ENCODE peak calls at places on chromosomes 2 and 18, in nine cellular contexts. One of them, this sample, is unnamed.

GRCh38 chr18:58176915-58177717 is 133.1 kb downstream of the NEDD4L start:
- DNase-seq in astrocyte: peak
- DNase-seq in tibial artery: no peak
- DNase-seq in cardiac muscle cell: no peak
- DNase-seq in heart right ventricle: no peak
- DNase-seq in CD8-positive, alpha-beta T cell: no peak
- DNase-seq in RWPE1: peak
- DNase-seq in neural progenitor cell: peak
- DNase-seq in A549: no peak
- DNase-seq in this sample: no peak

GRCh38 chr2:1742680-1743395 is 1.5 kb downstream of the PXDN start:
- DNase-seq in astrocyte: peak
- DNase-seq in tibial artery: peak
- DNase-seq in cardiac muscle cell: peak
- DNase-seq in heart right ventricle: peak
- DNase-seq in CD8-positive, alpha-beta T cell: no peak
- DNase-seq in RWPE1: peak
- DNase-seq in neural progenitor cell: peak
- DNase-seq in A549: peak
- DNase-seq in this sample: peak

GRCh38 chr2:161379740-161380139 is 36.4 kb upstream of the TBR1 start:
- DNase-seq in astrocyte: no peak
- DNase-seq in tibial artery: no peak
- DNase-seq in cardiac muscle cell: peak
- DNase-seq in heart right ventricle: peak
- DNase-seq in CD8-positive, alpha-beta T cell: no peak
- DNase-seq in RWPE1: no peak
- DNase-seq in neural progenitor cell: no peak
- DNase-seq in A549: no peak
- DNase-seq in this sample: no peak

GRCh38 chr2:120352701-120353590 is 7.0 kb downstream of the INHBB start:
- DNase-seq in astrocyte: no peak
- DNase-seq in tibial artery: no peak
- DNase-seq in cardiac muscle cell: no peak
- DNase-seq in heart right ventricle: no peak
- DNase-seq in CD8-positive, alpha-beta T cell: no peak
- DNase-seq in RWPE1: no peak
- DNase-seq in neural progenitor cell: no peak
- DNase-seq in A549: no peak
- DNase-seq in this sample: no peak

GRCh38 chr2:103615706-103616105 is 853.9 kb downstream of the TMEM182 start:
- DNase-seq in astrocyte: no peak
- DNase-seq in tibial artery: no peak
- DNase-seq in cardiac muscle cell: no peak
- DNase-seq in heart right ventricle: no peak
- DNase-seq in CD8-positive, alpha-beta T cell: no peak
- DNase-seq in RWPE1: no peak
- DNase-seq in neural progenitor cell: no peak
- DNase-seq in A549: no peak
- DNase-seq in this sample: no peak

GRCh38 chr18:35091841-35092240 is 50.6 kb downstream of the MAPRE2 start:
- DNase-seq in astrocyte: no peak
- DNase-seq in tibial artery: no peak
- DNase-seq in cardiac muscle cell: no peak
- DNase-seq in heart right ventricle: no peak
- DNase-seq in CD8-positive, alpha-beta T cell: no peak
- DNase-seq in RWPE1: no peak
- DNase-seq in neural progenitor cell: no peak
- DNase-seq in A549: no peak
- DNase-seq in this sample: no peak

GRCh38 chr2:102197389-102198137 is 10.7 kb downstream of the IL1RL2 start:
- DNase-seq in astrocyte: no peak
- DNase-seq in tibial artery: no peak
- DNase-seq in cardiac muscle cell: no peak
- DNase-seq in heart right ventricle: no peak
- DNase-seq in CD8-positive, alpha-beta T cell: no peak
- DNase-seq in RWPE1: no peak
- DNase-seq in neural progenitor cell: no peak
- DNase-seq in A549: no peak
- DNase-seq in this sample: no peak

GRCh38 chr2:202361133-202361532 is 15.0 kb upstream of the BMPR2 start:
- DNase-seq in astrocyte: no peak
- DNase-seq in tibial artery: no peak
- DNase-seq in cardiac muscle cell: no peak
- DNase-seq in heart right ventricle: no peak
- DNase-seq in CD8-positive, alpha-beta T cell: no peak
- DNase-seq in RWPE1: no peak
- DNase-seq in neural progenitor cell: no peak
- DNase-seq in A549: no peak
- DNase-seq in this sample: no peak

GRCh38 chr2:137049518-137049917 is 284.2 kb downstream of the THSD7B start:
- DNase-seq in astrocyte: no peak
- DNase-seq in tibial artery: no peak
- DNase-seq in cardiac muscle cell: no peak
- DNase-seq in heart right ventricle: no peak
- DNase-seq in CD8-positive, alpha-beta T cell: no peak
- DNase-seq in RWPE1: no peak
- DNase-seq in neural progenitor cell: no peak
- DNase-seq in A549: no peak
- DNase-seq in this sample: no peak

GRCh38 chr18:2981212-2981728 is 31.7 kb downstream of the LPIN2 start:
- DNase-seq in astrocyte: peak
- DNase-seq in tibial artery: no peak
- DNase-seq in cardiac muscle cell: no peak
- DNase-seq in heart right ventricle: no peak
- DNase-seq in CD8-positive, alpha-beta T cell: no peak
- DNase-seq in RWPE1: peak
- DNase-seq in neural progenitor cell: no peak
- DNase-seq in A549: peak
- DNase-seq in this sample: no peak
- H3K27ac ChIP-seq in astrocyte: peak
- H3K27ac ChIP-seq in tibial artery: peak
- H3K27ac ChIP-seq in cardiac muscle cell: no peak
- H3K27ac ChIP-seq in heart right ventricle: peak
- H3K27ac ChIP-seq in CD8-positive, alpha-beta T cell: peak
- H3K27ac ChIP-seq in RWPE1: no peak
- H3K27ac ChIP-seq in neural progenitor cell: no peak
- H3K27ac ChIP-seq in A549: peak
- H3K27ac ChIP-seq in this sample: no peak

GRCh38 chr2:116696223-116696622 is 1118.3 kb upstream of the DDX18 start:
- DNase-seq in astrocyte: no peak
- DNase-seq in tibial artery: no peak
- DNase-seq in cardiac muscle cell: no peak
- DNase-seq in heart right ventricle: no peak
- DNase-seq in CD8-positive, alpha-beta T cell: no peak
- DNase-seq in RWPE1: no peak
- DNase-seq in neural progenitor cell: peak
- DNase-seq in A549: no peak
- DNase-seq in this sample: no peak

GRCh38 chr2:116692988-116693387 is 1121.5 kb upstream of the DDX18 start:
- DNase-seq in astrocyte: no peak
- DNase-seq in tibial artery: no peak
- DNase-seq in cardiac muscle cell: no peak
- DNase-seq in heart right ventricle: no peak
- DNase-seq in CD8-positive, alpha-beta T cell: no peak
- DNase-seq in RWPE1: no peak
- DNase-seq in neural progenitor cell: no peak
- DNase-seq in A549: no peak
- DNase-seq in this sample: no peak

GRCh38 chr2:116696903-116697302 is 1117.6 kb upstream of the DDX18 start:
- DNase-seq in astrocyte: no peak
- DNase-seq in tibial artery: no peak
- DNase-seq in cardiac muscle cell: no peak
- DNase-seq in heart right ventricle: no peak
- DNase-seq in CD8-positive, alpha-beta T cell: no peak
- DNase-seq in RWPE1: no peak
- DNase-seq in neural progenitor cell: no peak
- DNase-seq in A549: no peak
- DNase-seq in this sample: no peak
- H3K27ac ChIP-seq in astrocyte: no peak
- H3K27ac ChIP-seq in tibial artery: no peak
- H3K27ac ChIP-seq in cardiac muscle cell: no peak
- H3K27ac ChIP-seq in heart right ventricle: no peak
- H3K27ac ChIP-seq in CD8-positive, alpha-beta T cell: no peak
- H3K27ac ChIP-seq in RWPE1: no peak
- H3K27ac ChIP-seq in neural progenitor cell: no peak
- H3K27ac ChIP-seq in A549: no peak
- H3K27ac ChIP-seq in this sample: no peak

GRCh38 chr2:17753803-17754663 is at the start of the genes GEN1 and SMC6:
- DNase-seq in astrocyte: peak
- DNase-seq in tibial artery: peak
- DNase-seq in cardiac muscle cell: peak
- DNase-seq in heart right ventricle: peak
- DNase-seq in CD8-positive, alpha-beta T cell: peak
- DNase-seq in RWPE1: peak
- DNase-seq in neural progenitor cell: peak
- DNase-seq in A549: peak
- DNase-seq in this sample: peak
- H3K27ac ChIP-seq in astrocyte: peak
- H3K27ac ChIP-seq in tibial artery: peak
- H3K27ac ChIP-seq in cardiac muscle cell: peak
- H3K27ac ChIP-seq in heart right ventricle: peak
- H3K27ac ChIP-seq in CD8-positive, alpha-beta T cell: peak
- H3K27ac ChIP-seq in RWPE1: peak
- H3K27ac ChIP-seq in neural progenitor cell: peak
- H3K27ac ChIP-seq in A549: peak
- H3K27ac ChIP-seq in this sample: peak

DNA sequence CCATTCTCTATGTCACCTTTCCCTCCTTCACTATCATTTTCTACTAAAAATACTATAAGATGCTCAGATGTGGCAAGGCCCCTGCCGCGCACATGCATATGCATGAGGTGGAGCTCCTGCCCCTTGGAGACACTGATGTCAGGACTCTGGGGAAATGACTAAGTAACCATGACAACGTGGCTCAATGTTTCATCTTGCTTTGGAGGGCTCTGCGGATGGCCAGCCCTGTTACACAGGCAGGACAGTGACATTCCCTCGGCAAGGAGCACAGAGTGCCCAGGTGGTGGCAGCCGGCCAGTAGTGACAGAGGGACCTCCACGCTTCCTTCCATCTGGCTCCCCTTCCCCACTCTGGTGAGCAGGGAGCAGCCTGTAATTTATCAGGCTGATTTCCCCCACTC is 364.1 kb downstream of the SS18 start:
- DNase-seq in astrocyte: peak
- DNase-seq in tibial artery: no peak
- DNase-seq in cardiac muscle cell: no peak
- DNase-seq in heart right ventricle: no peak
- DNase-seq in CD8-positive, alpha-beta T cell: no peak
- DNase-seq in RWPE1: no peak
- DNase-seq in neural progenitor cell: no peak
- DNase-seq in A549: no peak
- DNase-seq in this sample: no peak
- H3K27ac ChIP-seq in astrocyte: peak
- H3K27ac ChIP-seq in tibial artery: no peak
- H3K27ac ChIP-seq in cardiac muscle cell: no peak
- H3K27ac ChIP-seq in heart right ventricle: no peak
- H3K27ac ChIP-seq in CD8-positive, alpha-beta T cell: no peak
- H3K27ac ChIP-seq in RWPE1: no peak
- H3K27ac ChIP-seq in neural progenitor cell: no peak
- H3K27ac ChIP-seq in A549: no peak
- H3K27ac ChIP-seq in this sample: no peak

DNA sequence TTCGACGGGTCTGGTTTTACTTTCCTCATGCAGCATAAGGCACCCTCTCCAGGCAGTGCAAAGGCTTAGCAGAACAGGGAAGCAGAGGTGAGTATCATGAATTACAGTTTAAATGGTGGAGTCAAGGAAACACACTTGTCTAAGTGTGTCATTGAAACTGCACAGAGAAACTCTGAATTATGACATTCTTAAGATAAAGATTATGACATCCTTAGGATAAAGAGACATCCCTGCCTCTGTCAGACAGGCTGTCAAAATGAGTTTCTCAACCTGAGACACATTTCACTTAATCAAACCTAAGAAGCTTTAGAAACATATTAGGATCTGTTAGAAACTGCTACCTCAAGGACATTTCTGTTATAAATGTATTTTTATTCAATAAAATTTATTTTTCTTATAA is 113.2 kb downstream of the DHRS9 start:
- DNase-seq in astrocyte: no peak
- DNase-seq in tibial artery: no peak
- DNase-seq in cardiac muscle cell: no peak
- DNase-seq in heart right ventricle: no peak
- DNase-seq in CD8-positive, alpha-beta T cell: no peak
- DNase-seq in RWPE1: no peak
- DNase-seq in neural progenitor cell: no peak
- DNase-seq in A549: no peak
- DNase-seq in this sample: no peak
- H3K27ac ChIP-seq in astrocyte: no peak
- H3K27ac ChIP-seq in tibial artery: no peak
- H3K27ac ChIP-seq in cardiac muscle cell: no peak
- H3K27ac ChIP-seq in heart right ventricle: no peak
- H3K27ac ChIP-seq in CD8-positive, alpha-beta T cell: no peak
- H3K27ac ChIP-seq in RWPE1: no peak
- H3K27ac ChIP-seq in neural progenitor cell: peak
- H3K27ac ChIP-seq in A549: no peak
- H3K27ac ChIP-seq in this sample: no peak

DNA sequence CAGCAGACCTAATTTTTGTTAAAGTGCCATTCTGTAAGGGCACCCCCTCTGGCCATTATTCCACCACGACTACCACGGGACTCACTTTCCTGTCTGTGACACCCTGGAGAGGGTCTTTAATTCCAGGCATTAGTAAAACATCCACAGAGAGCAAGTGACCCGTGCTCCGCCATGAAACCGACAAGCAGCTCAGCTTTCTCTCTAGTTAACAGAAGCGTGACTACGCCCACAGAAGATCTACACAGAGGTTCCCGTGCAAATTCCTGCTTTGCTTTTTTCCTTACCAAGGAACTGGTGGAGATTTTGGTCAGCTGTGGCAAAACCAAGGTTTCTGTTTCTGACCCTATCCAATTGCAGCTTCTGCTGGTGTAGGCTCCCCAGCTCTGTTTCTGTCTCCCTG is 4.4 kb downstream of the SIGLEC15 start:
- DNase-seq in astrocyte: no peak
- DNase-seq in tibial artery: no peak
- DNase-seq in cardiac muscle cell: no peak
- DNase-seq in heart right ventricle: no peak
- DNase-seq in CD8-positive, alpha-beta T cell: no peak
- DNase-seq in RWPE1: no peak
- DNase-seq in neural progenitor cell: no peak
- DNase-seq in A549: no peak
- DNase-seq in this sample: no peak
- H3K27ac ChIP-seq in astrocyte: no peak
- H3K27ac ChIP-seq in tibial artery: no peak
- H3K27ac ChIP-seq in cardiac muscle cell: peak
- H3K27ac ChIP-seq in heart right ventricle: no peak
- H3K27ac ChIP-seq in CD8-positive, alpha-beta T cell: no peak
- H3K27ac ChIP-seq in RWPE1: no peak
- H3K27ac ChIP-seq in neural progenitor cell: no peak
- H3K27ac ChIP-seq in A549: no peak
- H3K27ac ChIP-seq in this sample: no peak

GRCh38 chr2:59462418-59463197 is 1090.8 kb downstream of the BCL11A start:
- DNase-seq in astrocyte: no peak
- DNase-seq in tibial artery: no peak
- DNase-seq in cardiac muscle cell: peak
- DNase-seq in heart right ventricle: no peak
- DNase-seq in CD8-positive, alpha-beta T cell: no peak
- DNase-seq in RWPE1: no peak
- DNase-seq in neural progenitor cell: no peak
- DNase-seq in A549: no peak
- DNase-seq in this sample: no peak
- H3K27ac ChIP-seq in astrocyte: no peak
- H3K27ac ChIP-seq in tibial artery: no peak
- H3K27ac ChIP-seq in cardiac muscle cell: peak
- H3K27ac ChIP-seq in heart right ventricle: no peak
- H3K27ac ChIP-seq in CD8-positive, alpha-beta T cell: no peak
- H3K27ac ChIP-seq in RWPE1: no peak
- H3K27ac ChIP-seq in neural progenitor cell: no peak
- H3K27ac ChIP-seq in A549: no peak
- H3K27ac ChIP-seq in this sample: no peak